ENCODE peak calls at places on chromosomes 16 and 17, in four cellular contexts. W is AG04450; Q is activated effector memory CD4-positive, alpha-beta T cell treated with Interleukin-2 at 50 U/mL for 16 hours; J is stomach. Z is an unnamed sample.

GRCh38 chr16:2001456-2002355 is 7.9 kb downstream of the ZNF598 start:
- DNase-seq in Q (no peak), J (no peak), W (no peak), Z (no peak)

GRCh38 chr17:29828676-29829291 is 101.2 kb downstream of the SSH2 start:
- DNase-seq in J (no peak), Q (no peak), W (no peak), Z (no peak)

GRCh38 chr17:68461589-68461988 is 4.3 kb upstream of the WIPI1 start:
- DNase-seq in W (no peak), J (peak), Q (no peak), Z (peak)

GRCh38 chr17:57554826-57555635 is 190.1 kb downstream of the CCDC182 start:
- DNase-seq in Q (no peak), J (no peak), W (no peak), Z (no peak)

GRCh38 chr16:46850619-46851555 is 19.9 kb upstream of the C16orf87 start:
- DNase-seq in J (no peak), Q (no peak), W (no peak), Z (peak)

GRCh38 chr16:56198755-56199114 is 7.4 kb downstream of the GNAO1 start:
- DNase-seq in Q (no peak), W (no peak), J (no peak), Z (no peak)

GRCh38 chr16:87784812-87785211 is 19.0 kb upstream of the KLHDC4 start:
- DNase-seq in Q (no peak), W (no peak), J (no peak), Z (no peak)

GRCh38 chr17:79840204-79840988 is 1.2 kb upstream of the CBX4 start:
- DNase-seq in W (no peak), J (peak), Q (no peak), Z (peak)

GRCh38 chr17:4152471-4152870 is 9.5 kb downstream of the CYB5D2 start:
- DNase-seq in W (no peak), Q (no peak), J (no peak), Z (no peak)

GRCh38 chr17:27038676-27039075 is 255.2 kb upstream of the WSB1 start:
- DNase-seq in Q (no peak), W (no peak), J (no peak), Z (no peak)

GRCh38 chr17:22310717-22311686 is 618.7 kb downstream of the KCNJ18 start:
- DNase-seq in Q (no peak), J (no peak), W (no peak), Z (no peak)

GRCh38 chr17:45739786-45740185 is 44.3 kb upstream of the CRHR1 start:
- DNase-seq in Q (no peak), W (no peak), J (no peak), Z (no peak)

GRCh38 chr17:57570740-57571344 is 174.3 kb downstream of the CCDC182 start:
- DNase-seq in J (no peak), W (no peak), Q (no peak), Z (no peak)

GRCh38 chr16:78416400-78416799 is 316.9 kb downstream of the WWOX start:
- DNase-seq in W (no peak), J (no peak), Q (no peak), Z (no peak)

GRCh38 chr16:68275611-68276191 is 11.4 kb downstream of the SLC7A6 start:
- DNase-seq in W (no peak), J (no peak), Q (peak), Z (no peak)

GRCh38 chr17:77526728-77527355 is 386.1 kb downstream of the SEC14L1 start:
- DNase-seq in J (peak), W (no peak), Q (no peak), Z (no peak)

GRCh38 chr16:50445603-50446250 is 76.9 kb upstream of the BRD7 start:
- DNase-seq in J (no peak), W (no peak), Q (no peak), Z (no peak)

GRCh38 chr17:3385869-3386816 is at the start of gene OR3A2:
- DNase-seq in Q (peak), J (no peak), W (no peak), Z (no peak)

GRCh38 chr16:29007865-29008593 is 23.2 kb downstream of the LAT start:
- DNase-seq in Q (peak), W (peak), J (no peak), Z (no peak)

Z was measured in transverse colon.